ENCODE peak calls at places on chromosomes 12 and 14, in nine cellular contexts. Y is heart left ventricle, W is tibial artery, F is transverse colon, P is choroid plexus epithelial cell, V is cardiac fibroblast, C is lower leg skin, Z is A549, X is astrocyte of the spinal cord. Q is an unnamed sample.

GRCh38 chr12:49138587-49138986 is 7.4 kb upstream of the TUBA1B start:
- DNase-seq in Y (no peak), W (no peak), F (no peak), P (peak; percentile 16), V (peak; percentile 12), C (no peak), Z (peak; percentile 37), X (no peak), Q (no peak)

GRCh38 chr14:90903101-90903500 is 86.9 kb upstream of the TTC7B start:
- DNase-seq in Y (peak; percentile 30), W (no peak), F (peak; percentile 69), P (peak; percentile 81), V (peak; percentile 75), C (peak; percentile 47), Z (peak; percentile 63), X (peak; percentile 57), Q (peak; percentile 64)

GRCh38 chr12:91854725-91855124 is 290.9 kb downstream of the BTG1 start:
- DNase-seq in Y (no peak), W (no peak), F (no peak), P (peak; percentile 84), V (peak; percentile 83), C (peak; percentile 48), Z (no peak), X (peak; percentile 32), Q (peak; percentile 94)

GRCh38 chr12:87171356-87171755 is 857.8 kb downstream of the C12orf50 start:
- DNase-seq in Y (no peak), W (no peak), F (no peak), P (no peak), V (no peak), C (no peak), Z (no peak), X (no peak), Q (no peak)

GRCh38 chr14:95039993-95040348 is 117.4 kb downstream of the DICER1 start:
- DNase-seq in Y (no peak), W (no peak), F (no peak), P (no peak), V (no peak), C (peak; percentile 10), Z (no peak), X (no peak), Q (no peak)

GRCh38 chr12:58504539-58504938 is 415.8 kb downstream of the LRIG3 start:
- DNase-seq in Y (no peak), W (no peak), F (no peak), P (no peak), V (peak; percentile 46), C (no peak), Z (peak; percentile 69), X (no peak), Q (peak; percentile 93)

GRCh38 chr12:51547606-51548005 is 43.4 kb upstream of the SCN8A start:
- DNase-seq in Y (no peak), W (no peak), F (no peak), P (no peak), V (no peak), C (no peak), Z (no peak), X (no peak), Q (no peak)

GRCh38 chr14:104708606-104709268 is 15.3 kb upstream of the ADSS1 start:
- DNase-seq in Y (peak; percentile 63), W (peak; percentile 86), F (peak; percentile 78), P (peak; percentile 67), V (peak; percentile 62), C (no peak), Z (peak; percentile 81), X (peak; percentile 46), Q (peak; percentile 58)

GRCh38 chr14:103149847-103150246 is 26.6 kb downstream of the TNFAIP2 start:
- DNase-seq in Y (no peak), W (no peak), F (no peak), P (no peak), V (no peak), C (no peak), Z (no peak), X (no peak), Q (no peak)

GRCh38 chr12:50326636-50327284 is 43.4 kb upstream of the LIMA1 start:
- DNase-seq in Y (no peak), W (no peak), F (peak; percentile 50), P (peak; percentile 77), V (peak; percentile 80), C (no peak), Z (peak; percentile 75), X (peak; percentile 79), Q (peak; percentile 70)

GRCh38 chr12:66066071-66066928 is 64.2 kb downstream of the LLPH start:
- DNase-seq in Y (no peak), W (no peak), F (no peak), P (peak; percentile 89), V (peak; percentile 22), C (no peak), Z (no peak), X (peak; percentile 87), Q (peak; percentile 54)

GRCh38 chr12:51115516-51115915 is 32.1 kb upstream of the CSRNP2 start:
- DNase-seq in Y (no peak), W (no peak), F (no peak), P (no peak), V (no peak), C (no peak), Z (no peak), X (no peak), Q (no peak)

GRCh38 chr14:23033801-23034497 is 751 bp downstream of the PSMB5 start:
- DNase-seq in Y (no peak), W (no peak), F (no peak), P (no peak), V (no peak), C (no peak), Z (no peak), X (no peak), Q (no peak)

GRCh38 chr14:96400495-96400894 is 8.6 kb downstream of the AK7 start:
- DNase-seq in Y (no peak), W (no peak), F (no peak), P (no peak), V (no peak), C (no peak), Z (no peak), X (no peak), Q (no peak)

GRCh38 chr12:102740157-102741032 is 176.6 kb downstream of the PAH start:
- DNase-seq in Y (no peak), W (no peak), F (no peak), P (peak; percentile 59), V (peak; percentile 39), C (no peak), Z (peak; percentile 58), X (peak; percentile 35), Q (peak; percentile 47)

GRCh38 chr12:45419317-45419716 is 203.4 kb downstream of the ANO6 start:
- DNase-seq in Y (no peak), W (no peak), F (no peak), P (no peak), V (no peak), C (no peak), Z (no peak), X (no peak), Q (no peak)
- TF ChIP-seq CTCF in Y (no peak), W (no peak), F (no peak), P (no peak), V (no peak), C (no peak), Z (no peak), X (no peak), Q (no peak)

DNA sequence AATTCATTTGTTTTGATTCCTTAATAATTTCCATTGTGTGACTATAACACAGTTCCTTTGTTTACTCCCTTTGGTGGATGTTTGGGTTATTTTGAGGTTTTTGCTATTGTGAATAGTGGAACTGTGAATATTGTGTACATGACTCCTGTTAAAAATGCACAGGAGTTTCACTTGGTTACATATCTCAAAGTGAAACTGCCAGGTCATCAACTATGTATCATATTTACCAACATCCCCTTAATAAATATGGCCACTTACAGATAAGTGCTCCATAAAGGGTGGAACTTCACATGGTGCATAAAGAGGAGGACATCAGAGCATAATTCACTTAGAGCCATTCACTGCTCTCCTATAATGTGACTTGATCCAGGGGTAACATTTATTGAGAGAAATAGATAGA is 328.9 kb downstream of the SEC23A start:
- DNase-seq in Y (no peak), W (no peak), F (no peak), P (no peak), V (no peak), C (no peak), Z (no peak), X (no peak), Q (no peak)
- H3K4me3 ChIP-seq in Y (no peak overlapping the region), W (no peak overlapping the region), F (no peak overlapping the region), P (no peak overlapping the region), V (no peak overlapping the region), C (no peak overlapping the region), Z (no peak overlapping the region), X (no peak overlapping the region), Q (no peak overlapping the region)

DNA sequence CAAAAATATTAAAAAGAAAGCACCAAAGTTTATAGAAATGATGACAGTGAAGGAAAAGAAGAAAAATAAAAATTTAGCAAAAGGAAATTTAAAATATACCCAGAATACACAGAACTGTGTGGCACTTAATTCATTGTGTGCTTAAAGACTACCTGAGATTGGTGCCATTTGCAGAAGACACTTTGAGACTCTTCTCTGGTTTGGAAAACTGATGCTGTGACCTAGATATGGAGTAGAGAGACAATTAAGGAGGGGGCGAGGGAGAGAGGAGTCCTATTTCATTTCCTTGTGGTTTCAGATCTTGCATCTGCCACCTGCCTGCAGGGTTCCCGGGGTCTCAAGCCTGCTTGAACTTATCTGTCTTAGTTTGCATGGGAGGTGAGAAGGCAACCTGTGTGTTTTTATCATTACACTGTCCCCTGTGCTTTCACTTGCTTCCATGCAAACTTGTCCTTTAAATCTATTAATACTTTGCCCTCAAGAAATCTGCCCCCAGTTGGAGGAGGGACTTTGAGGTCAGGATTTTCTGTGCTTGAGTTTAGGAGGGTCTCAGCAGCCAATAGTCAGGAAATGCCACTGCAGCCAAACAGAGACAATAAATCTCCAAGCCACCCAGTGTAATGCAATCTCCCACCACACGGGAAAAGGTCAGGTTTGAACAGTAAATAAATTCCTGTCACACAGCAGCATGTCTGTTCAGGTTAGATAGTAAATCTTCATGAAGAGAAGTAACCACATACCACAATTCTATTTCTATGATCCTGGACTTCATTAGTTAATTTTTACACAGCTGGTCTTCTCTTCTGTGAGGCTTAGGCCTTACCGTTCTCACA is 119.4 kb downstream of the CAND1 start:
- DNase-seq in Y (no peak), W (no peak), F (no peak), P (no peak), V (no peak), C (no peak), Z (no peak), X (no peak), Q (no peak)
- TF ChIP-seq CTCF in Y (no peak), W (peak; percentile 4), F (no peak), P (peak; percentile 40), V (peak; percentile 36), C (no peak), Z (no peak), X (peak; percentile 10), Q (peak; percentile 13)

DNA sequence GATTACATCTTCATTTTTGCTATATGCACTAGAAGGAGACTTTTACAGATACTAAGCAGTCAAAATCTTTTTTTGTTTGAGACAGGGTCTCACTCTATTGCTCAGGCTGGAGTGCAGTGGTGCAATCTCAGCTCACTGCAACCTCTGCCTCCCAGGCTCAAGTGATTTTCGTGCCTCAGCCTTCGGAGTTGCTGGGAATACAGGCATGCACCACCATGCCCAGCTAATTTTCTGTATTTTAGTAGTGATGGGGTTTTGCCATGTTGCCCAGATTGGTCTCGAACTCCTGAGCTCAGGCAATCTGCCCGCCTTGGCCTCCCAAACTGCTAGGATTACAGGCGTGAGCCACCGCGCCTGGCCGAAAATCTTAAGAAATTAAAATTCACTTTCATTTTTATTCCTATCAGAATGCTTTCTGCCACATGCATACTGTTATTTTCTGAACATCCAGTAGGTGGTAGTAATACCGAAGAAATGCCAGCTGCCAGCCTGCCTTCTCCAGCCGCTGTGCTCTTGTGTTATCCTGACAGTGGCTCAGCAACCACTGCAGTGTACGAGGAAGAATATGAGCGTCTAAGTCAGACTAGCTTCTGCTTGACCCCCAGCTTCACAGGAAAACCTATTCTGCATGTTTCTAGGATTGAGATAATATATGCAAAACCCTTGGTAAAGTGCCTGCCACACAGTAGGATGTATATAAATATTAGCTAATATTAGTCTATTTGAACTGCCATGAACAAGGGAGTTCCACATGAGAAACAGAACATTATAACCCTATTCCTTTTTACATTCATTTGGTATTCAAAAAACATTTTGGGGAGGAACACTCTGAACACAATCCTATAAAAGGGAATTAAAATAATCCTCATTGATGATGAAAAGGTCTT is 54.2 kb downstream of the RPAP3 start:
- DNase-seq in Y (peak; percentile 51), W (peak; percentile 69), F (peak; percentile 46), P (peak; percentile 88), V (peak; percentile 77), C (peak; percentile 21), Z (peak; percentile 75), X (peak; percentile 68), Q (peak; percentile 74)
- H3K4me3 ChIP-seq in Y (no peak overlapping the region), W (no peak overlapping the region), F (peak overlapping the region; percentile 23), P (no peak overlapping the region), V (no peak overlapping the region), C (no peak overlapping the region), Z (peak overlapping the region; percentile 14), X (no peak overlapping the region), Q (no peak overlapping the region)